ENCODE peak calls at places on chromosomes 1 and 21, in four cellular contexts. One of them, this sample, is unnamed.

GRCh38 chr1:104265163-104265562 is 515.5 kb downstream of the AMY1C start:
- DNase-seq in stromal cell of bone marrow: no peak
- DNase-seq in AG20443: no peak
- DNase-seq in fibroblast of the aortic adventitia: no peak
- DNase-seq in this sample: no peak

GRCh38 chr1:17438977-17439249 is 564 bp downstream of the RCC2 start:
- DNase-seq in stromal cell of bone marrow: no peak
- DNase-seq in AG20443: no peak
- DNase-seq in fibroblast of the aortic adventitia: no peak
- DNase-seq in this sample: no peak

GRCh38 chr1:206949641-206950040 is 3.4 kb upstream of the PIGR start:
- DNase-seq in stromal cell of bone marrow: no peak
- DNase-seq in AG20443: no peak
- DNase-seq in fibroblast of the aortic adventitia: no peak
- DNase-seq in this sample: no peak

GRCh38 chr1:194369060-194369459 is 1182.6 kb upstream of the B3GALT2 start:
- DNase-seq in stromal cell of bone marrow: no peak
- DNase-seq in AG20443: no peak
- DNase-seq in fibroblast of the aortic adventitia: no peak
- DNase-seq in this sample: no peak

GRCh38 chr1:241888232-241888631 is 40.2 kb downstream of the EXO1 start:
- DNase-seq in stromal cell of bone marrow: peak; percentile 32
- DNase-seq in AG20443: peak; percentile 34
- DNase-seq in fibroblast of the aortic adventitia: peak; percentile 48
- DNase-seq in this sample: no peak

GRCh38 chr1:156963621-156964020 is 43.2 kb downstream of the LRRC71 start:
- DNase-seq in stromal cell of bone marrow: no peak
- DNase-seq in AG20443: no peak
- DNase-seq in fibroblast of the aortic adventitia: no peak
- DNase-seq in this sample: no peak

GRCh38 chr1:244214009-244214967 is 163.2 kb downstream of the ZBTB18 start:
- DNase-seq in stromal cell of bone marrow: peak; percentile 72
- DNase-seq in AG20443: peak; percentile 42
- DNase-seq in fibroblast of the aortic adventitia: peak; percentile 61
- DNase-seq in this sample: peak; percentile 98

GRCh38 chr1:15033264-15033663 is 120.3 kb upstream of the TMEM51 start:
- DNase-seq in stromal cell of bone marrow: no peak
- DNase-seq in AG20443: no peak
- DNase-seq in fibroblast of the aortic adventitia: peak; percentile 75
- DNase-seq in this sample: no peak

GRCh38 chr1:25055045-25055780 is 125.1 kb upstream of the RUNX3 start:
- DNase-seq in stromal cell of bone marrow: no peak
- DNase-seq in AG20443: no peak
- DNase-seq in fibroblast of the aortic adventitia: no peak
- DNase-seq in this sample: no peak

GRCh38 chr1:12348113-12348512 is 118.3 kb downstream of the VPS13D start:
- DNase-seq in stromal cell of bone marrow: no peak
- DNase-seq in AG20443: no peak
- DNase-seq in fibroblast of the aortic adventitia: no peak
- DNase-seq in this sample: no peak

GRCh38 chr1:178223289-178223688 is 129.4 kb downstream of the RASAL2 start:
- DNase-seq in stromal cell of bone marrow: no peak
- DNase-seq in AG20443: no peak
- DNase-seq in fibroblast of the aortic adventitia: no peak
- DNase-seq in this sample: no peak

GRCh38 chr21:20083925-20084324 is 914.3 kb upstream of the NCAM2 start:
- DNase-seq in stromal cell of bone marrow: no peak
- DNase-seq in AG20443: no peak
- DNase-seq in fibroblast of the aortic adventitia: no peak
- DNase-seq in this sample: no peak

GRCh38 chr1:229254910-229255541 is 15.9 kb upstream of the RAB4A start:
- DNase-seq in stromal cell of bone marrow: no peak
- DNase-seq in AG20443: no peak
- DNase-seq in fibroblast of the aortic adventitia: peak; percentile 50
- DNase-seq in this sample: no peak

GRCh38 chr1:54866801-54867716 is 19.9 kb downstream of the DHCR24 start:
- DNase-seq in stromal cell of bone marrow: no peak
- DNase-seq in AG20443: peak; percentile 20
- DNase-seq in fibroblast of the aortic adventitia: no peak
- DNase-seq in this sample: no peak

GRCh38 chr1:5632226-5632625 is 360.0 kb downstream of the NPHP4 start:
- DNase-seq in stromal cell of bone marrow: no peak
- DNase-seq in AG20443: no peak
- DNase-seq in fibroblast of the aortic adventitia: no peak
- DNase-seq in this sample: no peak

GRCh38 chr1:242440757-242441156 is 83.7 kb downstream of the PLD5 start:
- DNase-seq in stromal cell of bone marrow: no peak
- DNase-seq in AG20443: no peak
- DNase-seq in fibroblast of the aortic adventitia: no peak
- DNase-seq in this sample: no peak

GRCh38 chr1:5509664-5510452 is 482.4 kb downstream of the NPHP4 start:
- DNase-seq in stromal cell of bone marrow: no peak
- DNase-seq in AG20443: peak; percentile 86
- DNase-seq in fibroblast of the aortic adventitia: peak; percentile 19
- DNase-seq in this sample: peak; percentile 28

GRCh38 chr1:7255303-7256058 is 470.2 kb downstream of the CAMTA1 start:
- DNase-seq in stromal cell of bone marrow: peak; percentile 40
- DNase-seq in AG20443: peak; percentile 40
- DNase-seq in fibroblast of the aortic adventitia: peak; percentile 15
- DNase-seq in this sample: no peak

GRCh38 chr1:7507620-7508019 is 263.5 kb upstream of the VAMP3 start:
- DNase-seq in stromal cell of bone marrow: no peak
- DNase-seq in AG20443: no peak
- DNase-seq in fibroblast of the aortic adventitia: no peak
- DNase-seq in this sample: no peak

GRCh38 chr1:41464886-41465285 is 19.6 kb downstream of the EDN2 start:
- DNase-seq in stromal cell of bone marrow: no peak
- DNase-seq in AG20443: no peak
- DNase-seq in fibroblast of the aortic adventitia: no peak
- DNase-seq in this sample: no peak

GRCh38 chr1:200153277-200154055 is 126.0 kb downstream of the NR5A2 start:
- DNase-seq in stromal cell of bone marrow: no peak
- DNase-seq in AG20443: no peak
- DNase-seq in fibroblast of the aortic adventitia: no peak
- DNase-seq in this sample: peak; percentile 62

GRCh38 chr1:119429687-119430086 is 14.7 kb downstream of the HSD3B2 start:
- DNase-seq in stromal cell of bone marrow: no peak
- DNase-seq in AG20443: no peak
- DNase-seq in fibroblast of the aortic adventitia: no peak
- DNase-seq in this sample: no peak

GRCh38 chr1:248906741-248907661 is 966 bp downstream of the PGBD2 start:
- DNase-seq in stromal cell of bone marrow: no peak
- DNase-seq in AG20443: no peak
- DNase-seq in fibroblast of the aortic adventitia: peak; percentile 44
- DNase-seq in this sample: no peak

GRCh38 chr1:88433556-88433955 is 250.5 kb upstream of the PKN2 start:
- DNase-seq in stromal cell of bone marrow: no peak
- DNase-seq in AG20443: no peak
- DNase-seq in fibroblast of the aortic adventitia: no peak
- DNase-seq in this sample: no peak

GRCh38 chr1:53160924-53161378 is 18.5 kb upstream of the SLC1A7 start:
- DNase-seq in stromal cell of bone marrow: no peak
- DNase-seq in AG20443: no peak
- DNase-seq in fibroblast of the aortic adventitia: no peak
- DNase-seq in this sample: no peak

GRCh38 chr1:2381741-2382620 is 9.4 kb downstream of the MORN1 start:
- DNase-seq in stromal cell of bone marrow: peak; percentile 58
- DNase-seq in AG20443: peak; percentile 98
- DNase-seq in fibroblast of the aortic adventitia: peak; percentile 81
- DNase-seq in this sample: peak; percentile 65

GRCh38 chr1:197733324-197733723 is 42.0 kb downstream of the DENND1B start:
- DNase-seq in stromal cell of bone marrow: no peak
- DNase-seq in AG20443: no peak
- DNase-seq in fibroblast of the aortic adventitia: no peak
- DNase-seq in this sample: no peak

GRCh38 chr1:2592672-2593071 is 6.1 kb downstream of the PRXL2B start:
- DNase-seq in stromal cell of bone marrow: no peak
- DNase-seq in AG20443: no peak
- DNase-seq in fibroblast of the aortic adventitia: no peak
- DNase-seq in this sample: no peak

GRCh38 chr1:24749886-24750285 is 4.6 kb downstream of the CLIC4 start:
- DNase-seq in stromal cell of bone marrow: no peak
- DNase-seq in AG20443: no peak
- DNase-seq in fibroblast of the aortic adventitia: no peak
- DNase-seq in this sample: no peak

GRCh38 chr1:234975122-234975940 is 153.3 kb downstream of the TOMM20 start:
- DNase-seq in stromal cell of bone marrow: peak; percentile 78
- DNase-seq in AG20443: peak; percentile 55
- DNase-seq in fibroblast of the aortic adventitia: peak; percentile 98
- DNase-seq in this sample: peak; percentile 93

GRCh38 chr1:167477962-167478361 is 40.4 kb downstream of the CD247 start:
- DNase-seq in stromal cell of bone marrow: no peak
- DNase-seq in AG20443: no peak
- DNase-seq in fibroblast of the aortic adventitia: no peak
- DNase-seq in this sample: no peak

This sample was measured in endothelial cell of umbilical vein.